ENCODE peak calls at places on chromosome 3, in six cellular contexts. One of them, this sample, is unnamed.

GRCh38 chr3:43852066-43852465 is 161.3 kb downstream of the ABHD5 start:
- DNase-seq in pons: no peak
- DNase-seq in astrocyte: peak
- DNase-seq in anterior cingulate cortex: no peak
- DNase-seq in ecto neural progenitor cell: no peak
- DNase-seq in Right ventricle myocardium superior: no peak
- DNase-seq in this sample: no peak

GRCh38 chr3:187747506-187747905 is 2.2 kb upstream of the BCL6 start:
- DNase-seq in pons: peak
- DNase-seq in astrocyte: no peak
- DNase-seq in anterior cingulate cortex: no peak
- DNase-seq in ecto neural progenitor cell: no peak
- DNase-seq in Right ventricle myocardium superior: no peak
- DNase-seq in this sample: no peak

GRCh38 chr3:42134867-42135464 is 43.8 kb downstream of the TRAK1 start:
- DNase-seq in pons: no peak
- DNase-seq in astrocyte: no peak
- DNase-seq in anterior cingulate cortex: no peak
- DNase-seq in ecto neural progenitor cell: no peak
- DNase-seq in Right ventricle myocardium superior: no peak
- DNase-seq in this sample: no peak

GRCh38 chr3:113495035-113495434 is 19.9 kb downstream of the SPICE1 start:
- DNase-seq in pons: peak
- DNase-seq in astrocyte: peak
- DNase-seq in anterior cingulate cortex: no peak
- DNase-seq in ecto neural progenitor cell: no peak
- DNase-seq in Right ventricle myocardium superior: no peak
- DNase-seq in this sample: no peak

GRCh38 chr3:101640256-101640655 is 36.7 kb downstream of the ZBTB11 start:
- DNase-seq in pons: no peak
- DNase-seq in astrocyte: no peak
- DNase-seq in anterior cingulate cortex: no peak
- DNase-seq in ecto neural progenitor cell: no peak
- DNase-seq in Right ventricle myocardium superior: no peak
- DNase-seq in this sample: no peak

GRCh38 chr3:27559835-27560234 is 75.7 kb upstream of the SLC4A7 start:
- DNase-seq in pons: no peak
- DNase-seq in astrocyte: peak
- DNase-seq in anterior cingulate cortex: no peak
- DNase-seq in ecto neural progenitor cell: peak
- DNase-seq in Right ventricle myocardium superior: peak
- DNase-seq in this sample: no peak

GRCh38 chr3:33722626-33723370 is 4.7 kb upstream of the CLASP2 start:
- DNase-seq in pons: no peak
- DNase-seq in astrocyte: peak
- DNase-seq in anterior cingulate cortex: no peak
- DNase-seq in ecto neural progenitor cell: no peak
- DNase-seq in Right ventricle myocardium superior: no peak
- DNase-seq in this sample: no peak

GRCh38 chr3:48473617-48473952 is 27.0 kb downstream of the ATRIP start:
- DNase-seq in pons: no peak
- DNase-seq in astrocyte: no peak
- DNase-seq in anterior cingulate cortex: no peak
- DNase-seq in ecto neural progenitor cell: no peak
- DNase-seq in Right ventricle myocardium superior: no peak
- DNase-seq in this sample: no peak

GRCh38 chr3:76715426-76715825 is 324.5 kb upstream of the ROBO2 start:
- DNase-seq in pons: no peak
- DNase-seq in astrocyte: no peak
- DNase-seq in anterior cingulate cortex: no peak
- DNase-seq in ecto neural progenitor cell: no peak
- DNase-seq in Right ventricle myocardium superior: no peak
- DNase-seq in this sample: no peak

This sample was measured in Right ventricle myocardium inferior.